ENCODE peak calls at places on chromosomes 12 and 14, in six cellular contexts. R is CD8-positive, alpha-beta memory T cell; T is hypothalamus; N is NCI-H1092 treated with DMSO at 0.1 percent for 48 hours; W is cardiac muscle cell; G is endothelial cell. A is an unnamed sample.

GRCh38 chr12:4032906-4033628 is 159.9 kb upstream of the PARP11 start:
- DNase-seq in R (no peak), T (no peak), W (no peak), G (no peak), N (no peak), A (no peak)

GRCh38 chr14:36455241-36455627 is 64.8 kb downstream of the NKX2-1 start:
- DNase-seq in W (no peak), R (no peak), N (no peak), G (no peak), T (no peak), A (no peak)

GRCh38 chr12:71636704-71637115 is 26.9 kb downstream of the ZFC3H1 start:
- DNase-seq in T (no peak), N (peak), R (no peak), G (peak), W (peak), A (peak)

GRCh38 chr12:57216014-57216891 is at the start of gene NXPH4:
- DNase-seq in G (no peak), N (no peak), W (no peak), R (peak), T (no peak), A (no peak)

GRCh38 chr12:6067152-6067916 is 57.1 kb downstream of the VWF start:
- DNase-seq in R (no peak), W (peak), N (no peak), T (no peak), G (peak), A (peak)

GRCh38 chr12:120215357-120215735 is 14.4 kb upstream of the RPLP0 start:
- DNase-seq in W (no peak), G (no peak), N (no peak), R (no peak), T (no peak), A (no peak)

GRCh38 chr12:94140556-94140955 is 7.8 kb upstream of the PLXNC1 start:
- DNase-seq in R (peak), W (peak), G (peak), N (peak), T (no peak), A (no peak)

GRCh38 chr14:91889477-91890211 is 22.3 kb upstream of the TC2N start:
- DNase-seq in G (no peak), N (no peak), T (no peak), R (no peak), W (no peak), A (no peak)

GRCh38 chr12:23944067-23944466 is 5.4 kb downstream of the SOX5 start:
- DNase-seq in W (no peak), T (no peak), G (no peak), N (no peak), R (no peak), A (no peak)

GRCh38 chr14:53999061-53999488 is 42.5 kb upstream of the BMP4 start:
- DNase-seq in N (no peak), G (no peak), R (no peak), T (no peak), W (peak), A (peak)

GRCh38 chr14:104968541-104969401 is 9.4 kb downstream of the AHNAK2 start:
- DNase-seq in N (no peak), W (peak), G (no peak), T (no peak), R (no peak), A (no peak)

GRCh38 chr12:27551172-27551840 is 27.3 kb downstream of the PPFIBP1 start:
- DNase-seq in R (no peak), T (no peak), W (no peak), G (no peak), N (no peak), A (no peak)

GRCh38 chr12:27436029-27436428 is 10.5 kb upstream of the SMCO2 start:
- DNase-seq in N (no peak), G (no peak), R (no peak), W (no peak), T (no peak), A (no peak)

GRCh38 chr14:100830681-100831080 is 4.8 kb downstream of the MEG3 start:
- DNase-seq in R (no peak), G (no peak), N (no peak), W (no peak), T (no peak), A (no peak)

GRCh38 chr12:104865080-104865479 is 93.0 kb downstream of the SLC41A2 start:
- DNase-seq in R (no peak), N (no peak), W (no peak), T (no peak), G (no peak), A (no peak)

GRCh38 chr12:132222096-132222807 is 78.0 kb downstream of the NOC4L start:
- DNase-seq in G (peak), T (no peak), N (peak), W (peak), R (no peak), A (peak)

GRCh38 chr12:111137968-111138367 is 217.6 kb upstream of the MYL2 start:
- DNase-seq in W (no peak), N (no peak), T (no peak), R (no peak), G (no peak), A (no peak)

GRCh38 chr12:19220205-19220604 is 90.7 kb downstream of the PLEKHA5 start:
- DNase-seq in W (peak), G (no peak), N (no peak), T (no peak), R (no peak), A (no peak)

GRCh38 chr14:20434701-20435453 is 1.1 kb downstream of the KLHL33 start:
- DNase-seq in R (no peak), T (peak), N (no peak), W (peak), G (peak), A (no peak)

A was measured in LHCN-M2.